ENCODE peak calls at places on chromosome 20, in six cellular contexts. B is adipocyte, V is trophoblast cell, E is mammary epithelial cell, Z is astrocyte, Q is fibroblast of lung. D is an unnamed sample.

GRCh38 chr20:60057866-60058807 is 99.9 kb downstream of the CDH26 start:
- DNase-seq in Z (peak; percentile 65), E (no peak), V (no peak), B (peak; percentile 25), Q (peak; percentile 64), D (peak; percentile 69)

GRCh38 chr20:50572922-50573777 is 63.0 kb downstream of the PTPN1 start:
- DNase-seq in Z (peak; percentile 59), Q (peak; percentile 98), E (no peak), V (no peak), B (peak; percentile 77), D (no peak)

GRCh38 chr20:42901689-42902518 is 287.8 kb downstream of the PTPRT start:
- DNase-seq in B (no peak), Q (no peak), E (no peak), V (no peak), Z (no peak), D (no peak)

GRCh38 chr20:24109537-24109936 is 121.0 kb upstream of the GGTLC1 start:
- DNase-seq in Z (no peak), B (no peak), E (no peak), V (no peak), Q (no peak), D (no peak)

GRCh38 chr20:24382775-24383174 is 86.7 kb upstream of the SYNDIG1 start:
- DNase-seq in V (no peak), Z (no peak), Q (no peak), B (no peak), E (no peak), D (no peak)

GRCh38 chr20:47691632-47692031 is 93.6 kb downstream of the SULF2 start:
- DNase-seq in V (no peak), Q (peak; percentile 50), B (peak; percentile 48), Z (peak; percentile 36), E (peak; percentile 46), D (peak; percentile 11)

GRCh38 chr20:33864324-33864963 is 53.3 kb downstream of the CHMP4B start:
- DNase-seq in B (no peak), V (no peak), Q (no peak), Z (no peak), E (no peak), D (no peak)

GRCh38 chr20:1946442-1946761 is 47.5 kb downstream of the PDYN start:
- DNase-seq in V (no peak), B (no peak), E (no peak), Q (no peak), Z (no peak), D (no peak)

GRCh38 chr20:17629025-17629424 is 53.0 kb downstream of the RRBP1 start:
- DNase-seq in E (no peak), B (no peak), V (no peak), Z (no peak), Q (no peak), D (peak; percentile 34)

GRCh38 chr20:31630187-31630790 is 7.4 kb upstream of the COX4I2 start:
- DNase-seq in Z (no peak), E (peak; percentile 48), B (no peak), V (no peak), Q (peak; percentile 40), D (no peak)

GRCh38 chr20:1813101-1813529 is 82.1 kb upstream of the SIRPA start:
- DNase-seq in B (peak; percentile 85), V (peak; percentile 84), Q (peak; percentile 97), E (peak; percentile 84), Z (peak; percentile 90), D (peak; percentile 84)

GRCh38 chr20:18273738-18274137 is 14.6 kb upstream of the ZNF133 start:
- DNase-seq in V (no peak), Z (no peak), Q (no peak), B (no peak), E (no peak), D (no peak)

GRCh38 chr20:47278907-47279348 is 77.6 kb downstream of the ZMYND8 start:
- DNase-seq in Q (no peak), Z (peak; percentile 54), V (no peak), B (no peak), E (no peak), D (no peak)

DNA sequence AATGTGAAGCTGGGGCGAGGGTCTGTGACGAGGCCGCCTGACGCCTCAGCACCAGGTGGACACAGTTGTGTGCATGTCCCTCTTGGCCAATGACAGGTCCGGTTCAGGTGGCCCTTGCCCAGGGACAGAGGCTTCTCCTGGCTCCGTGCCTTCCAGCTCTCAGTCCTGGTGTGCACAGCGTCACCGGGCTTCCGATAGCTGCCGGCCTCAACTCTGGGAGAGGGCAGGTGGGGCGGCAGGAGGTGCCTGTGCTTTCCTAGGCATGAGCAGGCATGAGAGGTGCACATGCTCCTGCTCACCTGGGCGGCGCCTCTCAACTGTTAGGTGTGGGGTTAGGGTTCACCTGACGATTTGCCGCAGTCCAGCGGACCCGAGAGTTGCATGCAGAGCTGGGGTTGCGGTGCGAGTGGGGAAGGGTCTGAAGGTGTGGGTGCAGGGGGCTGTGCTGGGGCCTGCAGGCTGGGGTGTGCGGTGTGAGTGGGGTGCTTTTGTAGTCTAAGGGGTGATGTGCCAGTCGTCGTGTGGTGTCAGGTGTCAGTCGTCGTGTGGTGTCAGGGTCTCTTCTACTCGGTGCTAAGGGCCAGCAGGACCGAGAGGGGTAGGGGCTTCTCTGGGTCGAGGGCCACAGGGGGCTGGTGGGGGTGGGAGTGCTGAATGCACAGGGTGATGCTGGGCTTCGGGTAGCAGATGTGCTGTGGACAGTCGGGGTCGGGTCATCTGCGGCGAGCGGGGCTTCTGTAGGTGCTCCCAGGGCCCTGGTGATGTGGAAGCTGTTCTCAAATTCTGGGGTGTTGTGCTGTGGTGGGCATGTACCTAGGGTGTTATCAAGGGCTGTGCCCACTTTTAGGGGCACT is 3.8 kb upstream of the SOX18 start:
- DNase-seq in Q (no peak), V (no peak), Z (no peak), B (no peak), E (no peak), D (no peak)
- H3K4me1 ChIP-seq in Q (no peaks in the 10 kb centered on the region), V (peaks cover 20% of the 10 kb centered on the region), Z (peaks cover 7% of the 10 kb centered on the region), B (peaks cover 26% of the 10 kb centered on the region), E (peaks cover 12% of the 10 kb centered on the region), D (no peaks in the 10 kb centered on the region)

GRCh38 chr20:37565134-37565811 is 37.6 kb upstream of the BLCAP start:
- DNase-seq in B (no peak), Z (no peak), E (no peak), Q (no peak), V (no peak), D (no peak)
- H3K9ac ChIP-seq in B (no peak overlapping the region), Z (no peak overlapping the region), E (no peak overlapping the region), Q (no peak overlapping the region), V (no peak overlapping the region), D (no peak overlapping the region)

GRCh38 chr20:3041818-3042504 is 1.5 kb upstream of the GNRH2 start:
- DNase-seq in E (no peak), B (peak; percentile 35), Q (peak; percentile 61), Z (no peak), V (no peak), D (no peak)
- H3K4me3 ChIP-seq in E (no peak overlapping the region), B (no peak overlapping the region), Q (peak overlapping the region; percentile 41), Z (no peak overlapping the region), V (no peak overlapping the region), D (peak overlapping the region; percentile 57)

GRCh38 chr20:41572010-41572572 is 46.1 kb downstream of the CHD6 start:
- DNase-seq in V (peak; percentile 40), Q (no peak), Z (no peak), E (no peak), B (no peak), D (no peak)
- H3K4me1 ChIP-seq in V (peaks cover 3% of the 10 kb centered on the region), Q (no peaks in the 10 kb centered on the region), Z (peaks cover 3% of the 10 kb centered on the region), E (peaks cover 3% of the 10 kb centered on the region), B (peaks cover 6% of the 10 kb centered on the region), D (peaks cover 13% of the 10 kb centered on the region)